ENCODE peak calls at places on chromosomes 11 and 22, in seven cellular contexts. One of them, this sample, is unnamed.
A peak's percentile ranks its signal among the peaks of the same experiment; 100 is the strongest.

GRCh38 chr11:15745266-15745665 is 611.1 kb downstream of the SOX6 start:
- DNase-seq in astrocyte of the spinal cord: peak; percentile 11
- DNase-seq in lower lobe of right lung: no peak
- DNase-seq in fibroblast of pulmonary artery: no peak
- DNase-seq in testis: no peak
- DNase-seq in breast epithelium: no peak
- DNase-seq in neural progenitor cell: no peak
- DNase-seq in this sample: no peak

GRCh38 chr22:43479962-43480361 is 68.1 kb downstream of the MPPED1 start:
- DNase-seq in astrocyte of the spinal cord: no peak
- DNase-seq in lower lobe of right lung: no peak
- DNase-seq in fibroblast of pulmonary artery: no peak
- DNase-seq in testis: no peak
- DNase-seq in breast epithelium: no peak
- DNase-seq in neural progenitor cell: no peak
- DNase-seq in this sample: no peak

GRCh38 chr11:7656704-7657103 is 16.6 kb downstream of the CYB5R2 start:
- DNase-seq in astrocyte of the spinal cord: no peak
- DNase-seq in lower lobe of right lung: no peak
- DNase-seq in fibroblast of pulmonary artery: no peak
- DNase-seq in testis: no peak
- DNase-seq in breast epithelium: no peak
- DNase-seq in neural progenitor cell: no peak
- DNase-seq in this sample: no peak

GRCh38 chr11:31802609-31802989 is 8.5 kb downstream of the PAX6 start:
- DNase-seq in astrocyte of the spinal cord: no peak
- DNase-seq in lower lobe of right lung: no peak
- DNase-seq in fibroblast of pulmonary artery: no peak
- DNase-seq in testis: no peak
- DNase-seq in breast epithelium: no peak
- DNase-seq in neural progenitor cell: peak; percentile 71
- DNase-seq in this sample: no peak

GRCh38 chr22:39543095-39543494 is 10.5 kb upstream of the RPS19BP1 start:
- DNase-seq in astrocyte of the spinal cord: no peak
- DNase-seq in lower lobe of right lung: no peak
- DNase-seq in fibroblast of pulmonary artery: peak; percentile 35
- DNase-seq in testis: no peak
- DNase-seq in breast epithelium: no peak
- DNase-seq in neural progenitor cell: peak; percentile 79
- DNase-seq in this sample: no peak

GRCh38 chr11:133898770-133899115 is 53.4 kb upstream of the SPATA19 start:
- DNase-seq in astrocyte of the spinal cord: no peak
- DNase-seq in lower lobe of right lung: peak; percentile 8
- DNase-seq in fibroblast of pulmonary artery: no peak
- DNase-seq in testis: peak; percentile 6
- DNase-seq in breast epithelium: peak; percentile 9
- DNase-seq in neural progenitor cell: no peak
- DNase-seq in this sample: no peak

GRCh38 chr22:39446239-39446721 is 10.5 kb upstream of the MGAT3 start:
- DNase-seq in astrocyte of the spinal cord: no peak
- DNase-seq in lower lobe of right lung: no peak
- DNase-seq in fibroblast of pulmonary artery: no peak
- DNase-seq in testis: no peak
- DNase-seq in breast epithelium: no peak
- DNase-seq in neural progenitor cell: peak; percentile 45
- DNase-seq in this sample: no peak

GRCh38 chr11:119011476-119011875 is 6.7 kb downstream of the RPS25 start:
- DNase-seq in astrocyte of the spinal cord: no peak
- DNase-seq in lower lobe of right lung: no peak
- DNase-seq in fibroblast of pulmonary artery: no peak
- DNase-seq in testis: no peak
- DNase-seq in breast epithelium: no peak
- DNase-seq in neural progenitor cell: no peak
- DNase-seq in this sample: no peak

GRCh38 chr11:62035293-62035692 is 67.9 kb upstream of the FTH1 start:
- DNase-seq in astrocyte of the spinal cord: no peak
- DNase-seq in lower lobe of right lung: no peak
- DNase-seq in fibroblast of pulmonary artery: no peak
- DNase-seq in testis: no peak
- DNase-seq in breast epithelium: no peak
- DNase-seq in neural progenitor cell: no peak
- DNase-seq in this sample: no peak

GRCh38 chr11:8080674-8081590 is at the start of gene TUB:
- DNase-seq in astrocyte of the spinal cord: no peak
- DNase-seq in lower lobe of right lung: no peak
- DNase-seq in fibroblast of pulmonary artery: no peak
- DNase-seq in testis: peak; percentile 64
- DNase-seq in breast epithelium: no peak
- DNase-seq in neural progenitor cell: peak; percentile 78
- DNase-seq in this sample: no peak

GRCh38 chr22:46064966-46065666 is 85.2 kb upstream of the PPARA start:
- DNase-seq in astrocyte of the spinal cord: peak; percentile 54
- DNase-seq in lower lobe of right lung: no peak
- DNase-seq in fibroblast of pulmonary artery: no peak
- DNase-seq in testis: peak; percentile 47
- DNase-seq in breast epithelium: peak; percentile 16
- DNase-seq in neural progenitor cell: no peak
- DNase-seq in this sample: no peak

GRCh38 chr11:134664863-134665535 is 253.0 kb upstream of the B3GAT1 start:
- DNase-seq in astrocyte of the spinal cord: no peak
- DNase-seq in lower lobe of right lung: no peak
- DNase-seq in fibroblast of pulmonary artery: no peak
- DNase-seq in testis: no peak
- DNase-seq in breast epithelium: no peak
- DNase-seq in neural progenitor cell: no peak
- DNase-seq in this sample: no peak

GRCh38 chr11:5228124-5228523 is 1.3 kb upstream of the HBB start:
- DNase-seq in astrocyte of the spinal cord: no peak
- DNase-seq in lower lobe of right lung: no peak
- DNase-seq in fibroblast of pulmonary artery: no peak
- DNase-seq in testis: no peak
- DNase-seq in breast epithelium: no peak
- DNase-seq in neural progenitor cell: no peak
- DNase-seq in this sample: no peak

GRCh38 chr11:119338318-119338890 is 2.3 kb downstream of the C1QTNF5 start:
- DNase-seq in astrocyte of the spinal cord: peak; percentile 79
- DNase-seq in lower lobe of right lung: peak; percentile 76
- DNase-seq in fibroblast of pulmonary artery: peak; percentile 78
- DNase-seq in testis: peak; percentile 85
- DNase-seq in breast epithelium: no peak
- DNase-seq in neural progenitor cell: peak; percentile 91
- DNase-seq in this sample: no peak

GRCh38 chr11:111387318-111387863 is 8.3 kb upstream of the POU2AF1 start:
- DNase-seq in astrocyte of the spinal cord: no peak
- DNase-seq in lower lobe of right lung: peak; percentile 84
- DNase-seq in fibroblast of pulmonary artery: no peak
- DNase-seq in testis: no peak
- DNase-seq in breast epithelium: no peak
- DNase-seq in neural progenitor cell: no peak
- DNase-seq in this sample: no peak

GRCh38 chr22:36595968-36596367 is 67.0 kb upstream of the EIF3D start:
- DNase-seq in astrocyte of the spinal cord: no peak
- DNase-seq in lower lobe of right lung: no peak
- DNase-seq in fibroblast of pulmonary artery: no peak
- DNase-seq in testis: no peak
- DNase-seq in breast epithelium: no peak
- DNase-seq in neural progenitor cell: no peak
- DNase-seq in this sample: no peak

GRCh38 chr22:19691721-19692341 is 22.5 kb upstream of the SEPTIN5 start:
- DNase-seq in astrocyte of the spinal cord: peak; percentile 74
- DNase-seq in lower lobe of right lung: no peak
- DNase-seq in fibroblast of pulmonary artery: peak; percentile 31
- DNase-seq in testis: peak; percentile 56
- DNase-seq in breast epithelium: peak; percentile 76
- DNase-seq in neural progenitor cell: peak; percentile 73
- DNase-seq in this sample: peak; percentile 10

GRCh38 chr11:76768091-76769047 is 14.8 kb upstream of the TSKU start:
- DNase-seq in astrocyte of the spinal cord: no peak
- DNase-seq in lower lobe of right lung: peak; percentile 77
- DNase-seq in fibroblast of pulmonary artery: peak; percentile 28
- DNase-seq in testis: no peak
- DNase-seq in breast epithelium: peak; percentile 68
- DNase-seq in neural progenitor cell: no peak
- DNase-seq in this sample: no peak

GRCh38 chr11:61125310-61125684 is 23.0 kb downstream of the CD5 start:
- DNase-seq in astrocyte of the spinal cord: no peak
- DNase-seq in lower lobe of right lung: no peak
- DNase-seq in fibroblast of pulmonary artery: no peak
- DNase-seq in testis: no peak
- DNase-seq in breast epithelium: no peak
- DNase-seq in neural progenitor cell: no peak
- DNase-seq in this sample: no peak

GRCh38 chr11:65695459-65696241 is 16.4 kb upstream of the KAT5 start:
- DNase-seq in astrocyte of the spinal cord: no peak
- DNase-seq in lower lobe of right lung: no peak
- DNase-seq in fibroblast of pulmonary artery: peak; percentile 80
- DNase-seq in testis: peak; percentile 53
- DNase-seq in breast epithelium: peak; percentile 67
- DNase-seq in neural progenitor cell: no peak
- DNase-seq in this sample: no peak

GRCh38 chr11:63553759-63554158 is 9.4 kb downstream of the PLAAT2 start:
- DNase-seq in astrocyte of the spinal cord: no peak
- DNase-seq in lower lobe of right lung: no peak
- DNase-seq in fibroblast of pulmonary artery: no peak
- DNase-seq in testis: peak; percentile 28
- DNase-seq in breast epithelium: peak; percentile 18
- DNase-seq in neural progenitor cell: no peak
- DNase-seq in this sample: no peak

GRCh38 chr11:74311352-74311926 is at the start of gene P4HA3:
- DNase-seq in astrocyte of the spinal cord: peak; percentile 55
- DNase-seq in lower lobe of right lung: peak; percentile 84
- DNase-seq in fibroblast of pulmonary artery: peak; percentile 63
- DNase-seq in testis: peak; percentile 73
- DNase-seq in breast epithelium: no peak
- DNase-seq in neural progenitor cell: peak; percentile 84
- DNase-seq in this sample: no peak

GRCh38 chr11:126765196-126765595 is 235.4 kb downstream of the KIRREL3 start:
- DNase-seq in astrocyte of the spinal cord: no peak
- DNase-seq in lower lobe of right lung: no peak
- DNase-seq in fibroblast of pulmonary artery: no peak
- DNase-seq in testis: no peak
- DNase-seq in breast epithelium: no peak
- DNase-seq in neural progenitor cell: no peak
- DNase-seq in this sample: no peak

GRCh38 chr11:13110145-13110544 is 101.0 kb downstream of the RASSF10 start:
- DNase-seq in astrocyte of the spinal cord: no peak
- DNase-seq in lower lobe of right lung: no peak
- DNase-seq in fibroblast of pulmonary artery: no peak
- DNase-seq in testis: no peak
- DNase-seq in breast epithelium: no peak
- DNase-seq in neural progenitor cell: no peak
- DNase-seq in this sample: no peak

GRCh38 chr11:29629281-29629680 is 387.5 kb downstream of the KCNA4 start:
- DNase-seq in astrocyte of the spinal cord: peak; percentile 63
- DNase-seq in lower lobe of right lung: no peak
- DNase-seq in fibroblast of pulmonary artery: peak; percentile 15
- DNase-seq in testis: no peak
- DNase-seq in breast epithelium: no peak
- DNase-seq in neural progenitor cell: peak; percentile 8
- DNase-seq in this sample: peak; percentile 31

GRCh38 chr11:29634744-29635143 is 382.1 kb downstream of the KCNA4 start:
- DNase-seq in astrocyte of the spinal cord: no peak
- DNase-seq in lower lobe of right lung: no peak
- DNase-seq in fibroblast of pulmonary artery: no peak
- DNase-seq in testis: no peak
- DNase-seq in breast epithelium: no peak
- DNase-seq in neural progenitor cell: no peak
- DNase-seq in this sample: no peak

GRCh38 chr11:29628584-29628983 is 388.2 kb downstream of the KCNA4 start:
- DNase-seq in astrocyte of the spinal cord: no peak
- DNase-seq in lower lobe of right lung: no peak
- DNase-seq in fibroblast of pulmonary artery: no peak
- DNase-seq in testis: no peak
- DNase-seq in breast epithelium: no peak
- DNase-seq in neural progenitor cell: no peak
- DNase-seq in this sample: no peak

DNA sequence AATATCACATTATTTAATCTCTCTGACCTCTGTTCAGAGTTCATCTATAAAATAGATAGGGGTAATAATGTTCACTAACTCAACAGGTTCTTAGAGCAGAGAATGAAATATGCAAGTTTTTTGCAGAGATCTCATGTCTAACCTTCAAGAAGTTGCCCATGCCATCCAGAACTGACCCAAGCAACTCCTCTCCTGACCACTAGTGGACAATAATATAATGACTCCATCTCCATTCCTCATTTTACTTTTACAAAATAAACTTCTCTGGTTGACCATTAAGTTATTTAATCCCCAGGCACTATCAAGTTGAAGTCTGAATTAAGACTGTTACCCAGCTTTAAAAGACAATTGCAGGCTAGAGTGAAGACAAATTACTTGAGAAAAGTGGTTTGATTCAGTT is 382.6 kb downstream of the KCNA4 start:
- DNase-seq in astrocyte of the spinal cord: no peak
- DNase-seq in lower lobe of right lung: no peak
- DNase-seq in fibroblast of pulmonary artery: peak; percentile 44
- DNase-seq in testis: no peak
- DNase-seq in breast epithelium: no peak
- DNase-seq in neural progenitor cell: peak; percentile 8
- DNase-seq in this sample: no peak
- TF ChIP-seq CTCF in astrocyte of the spinal cord: peak; percentile 34
- TF ChIP-seq CTCF in lower lobe of right lung: no peak
- TF ChIP-seq CTCF in fibroblast of pulmonary artery: peak; percentile 54
- TF ChIP-seq CTCF in testis: no peak
- TF ChIP-seq CTCF in breast epithelium: no peak
- TF ChIP-seq CTCF in neural progenitor cell: peak; percentile 57
- TF ChIP-seq CTCF in this sample: peak; percentile 63

DNA sequence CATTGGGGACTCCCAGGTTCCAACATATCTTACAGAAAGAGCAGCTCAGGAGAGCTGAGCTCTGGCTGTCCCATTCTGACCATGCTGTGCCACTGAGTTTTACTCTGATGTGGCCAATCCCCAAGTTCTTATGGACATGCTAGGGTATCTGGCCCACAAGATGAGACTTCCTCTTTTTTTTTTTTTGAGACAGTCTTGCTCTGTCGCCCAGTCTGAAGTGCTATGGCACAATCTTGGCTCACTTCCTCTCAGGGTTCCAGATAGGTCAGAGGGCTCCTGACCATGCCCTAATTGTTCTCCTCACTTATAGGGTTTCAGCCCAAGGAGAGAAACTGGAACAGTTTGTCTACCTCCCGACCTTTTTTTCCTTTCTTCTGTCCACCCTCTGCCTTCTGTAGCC is 152.3 kb upstream of the CCDC90B start:
- DNase-seq in astrocyte of the spinal cord: no peak
- DNase-seq in lower lobe of right lung: no peak
- DNase-seq in fibroblast of pulmonary artery: no peak
- DNase-seq in testis: no peak
- DNase-seq in breast epithelium: no peak
- DNase-seq in neural progenitor cell: no peak
- DNase-seq in this sample: no peak
- H3K4me3 ChIP-seq in astrocyte of the spinal cord: no peak overlapping the region
- H3K4me3 ChIP-seq in lower lobe of right lung: no peak overlapping the region
- H3K4me3 ChIP-seq in fibroblast of pulmonary artery: no peak overlapping the region
- H3K4me3 ChIP-seq in testis: no peak overlapping the region
- H3K4me3 ChIP-seq in breast epithelium: no peak overlapping the region
- H3K4me3 ChIP-seq in neural progenitor cell: no peak overlapping the region
- H3K4me3 ChIP-seq in this sample: no peak overlapping the region

GRCh38 chr11:102534261-102534872 is 3.8 kb upstream of the MMP7 start:
- DNase-seq in astrocyte of the spinal cord: no peak
- DNase-seq in lower lobe of right lung: no peak
- DNase-seq in fibroblast of pulmonary artery: no peak
- DNase-seq in testis: no peak
- DNase-seq in breast epithelium: no peak
- DNase-seq in neural progenitor cell: no peak
- DNase-seq in this sample: no peak
- TF ChIP-seq CTCF in astrocyte of the spinal cord: peak; percentile 20
- TF ChIP-seq CTCF in lower lobe of right lung: no peak
- TF ChIP-seq CTCF in fibroblast of pulmonary artery: peak; percentile 24
- TF ChIP-seq CTCF in testis: no peak
- TF ChIP-seq CTCF in breast epithelium: no peak
- TF ChIP-seq CTCF in neural progenitor cell: no peak
- TF ChIP-seq CTCF in this sample: peak; percentile 55

GRCh38 chr11:803770-804598 is 1.0 kb downstream of the PIDD1 start:
- DNase-seq in astrocyte of the spinal cord: no peak
- DNase-seq in lower lobe of right lung: no peak
- DNase-seq in fibroblast of pulmonary artery: no peak
- DNase-seq in testis: no peak
- DNase-seq in breast epithelium: no peak
- DNase-seq in neural progenitor cell: no peak
- DNase-seq in this sample: no peak
- H3K4me3 ChIP-seq in astrocyte of the spinal cord: peak overlapping the region; percentile 57
- H3K4me3 ChIP-seq in lower lobe of right lung: peak overlapping the region; percentile 79
- H3K4me3 ChIP-seq in fibroblast of pulmonary artery: peak overlapping the region; percentile 58
- H3K4me3 ChIP-seq in testis: no peak overlapping the region
- H3K4me3 ChIP-seq in breast epithelium: peak overlapping the region; percentile 84
- H3K4me3 ChIP-seq in neural progenitor cell: peak overlapping the region; percentile 72
- H3K4me3 ChIP-seq in this sample: peak overlapping the region; percentile 70